ENCODE peak calls at places on chromosomes 12 and 14, in nine cellular contexts. One of them, this sample, is unnamed.

GRCh38 chr14:68458840-68459469 is 333.9 kb downstream of the ZFP36L1 start:
- DNase-seq in naive thymus-derived CD8-positive, alpha-beta T cell: no peak
- DNase-seq in germinal center: no peak
- DNase-seq in Ammon's horn: peak; percentile 32
- DNase-seq in stimulated activated CD4-positive, alpha-beta T cell treated with anti-CD3 and anti-CD28 coated beads, TNF-alpha, amount 100 ng/mL, for 4 hours: no peak
- DNase-seq in RPMI7951: peak; percentile 100
- DNase-seq in endothelial cell of umbilical vein: peak; percentile 98
- DNase-seq in OCI-LY7: no peak
- DNase-seq in T-cell: no peak
- DNase-seq in this sample: peak; percentile 92

GRCh38 chr12:57129311-57130288 is 1.3 kb downstream of the LRP1 start:
- DNase-seq in naive thymus-derived CD8-positive, alpha-beta T cell: no peak
- DNase-seq in germinal center: no peak
- DNase-seq in Ammon's horn: no peak
- DNase-seq in stimulated activated CD4-positive, alpha-beta T cell treated with anti-CD3 and anti-CD28 coated beads, TNF-alpha, amount 100 ng/mL, for 4 hours: no peak
- DNase-seq in RPMI7951: no peak
- DNase-seq in endothelial cell of umbilical vein: no peak
- DNase-seq in OCI-LY7: no peak
- DNase-seq in T-cell: no peak
- DNase-seq in this sample: no peak

GRCh38 chr14:100858838-100859220 is 32.9 kb downstream of the MEG3 start:
- DNase-seq in naive thymus-derived CD8-positive, alpha-beta T cell: no peak
- DNase-seq in germinal center: no peak
- DNase-seq in Ammon's horn: no peak
- DNase-seq in stimulated activated CD4-positive, alpha-beta T cell treated with anti-CD3 and anti-CD28 coated beads, TNF-alpha, amount 100 ng/mL, for 4 hours: no peak
- DNase-seq in RPMI7951: no peak
- DNase-seq in endothelial cell of umbilical vein: no peak
- DNase-seq in OCI-LY7: no peak
- DNase-seq in T-cell: no peak
- DNase-seq in this sample: no peak

GRCh38 chr14:50045837-50046236 is 70.5 kb downstream of the VCPKMT start:
- DNase-seq in naive thymus-derived CD8-positive, alpha-beta T cell: no peak
- DNase-seq in germinal center: no peak
- DNase-seq in Ammon's horn: no peak
- DNase-seq in stimulated activated CD4-positive, alpha-beta T cell treated with anti-CD3 and anti-CD28 coated beads, TNF-alpha, amount 100 ng/mL, for 4 hours: no peak
- DNase-seq in RPMI7951: no peak
- DNase-seq in endothelial cell of umbilical vein: no peak
- DNase-seq in OCI-LY7: no peak
- DNase-seq in T-cell: no peak
- DNase-seq in this sample: no peak

GRCh38 chr12:15808250-15808971 is 19.2 kb upstream of the EPS8 start:
- DNase-seq in naive thymus-derived CD8-positive, alpha-beta T cell: no peak
- DNase-seq in germinal center: no peak
- DNase-seq in Ammon's horn: no peak
- DNase-seq in stimulated activated CD4-positive, alpha-beta T cell treated with anti-CD3 and anti-CD28 coated beads, TNF-alpha, amount 100 ng/mL, for 4 hours: no peak
- DNase-seq in RPMI7951: no peak
- DNase-seq in endothelial cell of umbilical vein: peak; percentile 40
- DNase-seq in OCI-LY7: no peak
- DNase-seq in T-cell: no peak
- DNase-seq in this sample: no peak

GRCh38 chr12:91804533-91804932 is 341.1 kb downstream of the BTG1 start:
- DNase-seq in naive thymus-derived CD8-positive, alpha-beta T cell: no peak
- DNase-seq in germinal center: no peak
- DNase-seq in Ammon's horn: no peak
- DNase-seq in stimulated activated CD4-positive, alpha-beta T cell treated with anti-CD3 and anti-CD28 coated beads, TNF-alpha, amount 100 ng/mL, for 4 hours: no peak
- DNase-seq in RPMI7951: no peak
- DNase-seq in endothelial cell of umbilical vein: no peak
- DNase-seq in OCI-LY7: no peak
- DNase-seq in T-cell: no peak
- DNase-seq in this sample: no peak

GRCh38 chr14:32611752-32612151 is 282.7 kb downstream of the AKAP6 start:
- DNase-seq in naive thymus-derived CD8-positive, alpha-beta T cell: no peak
- DNase-seq in germinal center: no peak
- DNase-seq in Ammon's horn: no peak
- DNase-seq in stimulated activated CD4-positive, alpha-beta T cell treated with anti-CD3 and anti-CD28 coated beads, TNF-alpha, amount 100 ng/mL, for 4 hours: no peak
- DNase-seq in RPMI7951: peak; percentile 91
- DNase-seq in endothelial cell of umbilical vein: no peak
- DNase-seq in OCI-LY7: no peak
- DNase-seq in T-cell: no peak
- DNase-seq in this sample: peak; percentile 51

GRCh38 chr14:50351016-50351415 is 38.9 kb downstream of the DMAC2L start:
- DNase-seq in naive thymus-derived CD8-positive, alpha-beta T cell: no peak
- DNase-seq in germinal center: no peak
- DNase-seq in Ammon's horn: no peak
- DNase-seq in stimulated activated CD4-positive, alpha-beta T cell treated with anti-CD3 and anti-CD28 coated beads, TNF-alpha, amount 100 ng/mL, for 4 hours: no peak
- DNase-seq in RPMI7951: no peak
- DNase-seq in endothelial cell of umbilical vein: peak; percentile 59
- DNase-seq in OCI-LY7: no peak
- DNase-seq in T-cell: no peak
- DNase-seq in this sample: no peak

GRCh38 chr12:76568130-76568529 is 8.6 kb upstream of the OSBPL8 start:
- DNase-seq in naive thymus-derived CD8-positive, alpha-beta T cell: no peak
- DNase-seq in germinal center: no peak
- DNase-seq in Ammon's horn: no peak
- DNase-seq in stimulated activated CD4-positive, alpha-beta T cell treated with anti-CD3 and anti-CD28 coated beads, TNF-alpha, amount 100 ng/mL, for 4 hours: no peak
- DNase-seq in RPMI7951: no peak
- DNase-seq in endothelial cell of umbilical vein: no peak
- DNase-seq in OCI-LY7: no peak
- DNase-seq in T-cell: no peak
- DNase-seq in this sample: no peak

GRCh38 chr14:55838529-55839052 is 258.6 kb downstream of the KTN1 start:
- DNase-seq in naive thymus-derived CD8-positive, alpha-beta T cell: no peak
- DNase-seq in germinal center: no peak
- DNase-seq in Ammon's horn: no peak
- DNase-seq in stimulated activated CD4-positive, alpha-beta T cell treated with anti-CD3 and anti-CD28 coated beads, TNF-alpha, amount 100 ng/mL, for 4 hours: no peak
- DNase-seq in RPMI7951: no peak
- DNase-seq in endothelial cell of umbilical vein: no peak
- DNase-seq in OCI-LY7: no peak
- DNase-seq in T-cell: no peak
- DNase-seq in this sample: no peak

GRCh38 chr12:1760566-1761382 is 59.6 kb upstream of the LRTM2 start:
- DNase-seq in naive thymus-derived CD8-positive, alpha-beta T cell: no peak
- DNase-seq in germinal center: no peak
- DNase-seq in Ammon's horn: no peak
- DNase-seq in stimulated activated CD4-positive, alpha-beta T cell treated with anti-CD3 and anti-CD28 coated beads, TNF-alpha, amount 100 ng/mL, for 4 hours: no peak
- DNase-seq in RPMI7951: peak; percentile 88
- DNase-seq in endothelial cell of umbilical vein: peak; percentile 46
- DNase-seq in OCI-LY7: no peak
- DNase-seq in T-cell: no peak
- DNase-seq in this sample: no peak

GRCh38 chr12:69908208-69908607 is 83.2 kb downstream of the MYRFL start:
- DNase-seq in naive thymus-derived CD8-positive, alpha-beta T cell: no peak
- DNase-seq in germinal center: no peak
- DNase-seq in Ammon's horn: no peak
- DNase-seq in stimulated activated CD4-positive, alpha-beta T cell treated with anti-CD3 and anti-CD28 coated beads, TNF-alpha, amount 100 ng/mL, for 4 hours: no peak
- DNase-seq in RPMI7951: no peak
- DNase-seq in endothelial cell of umbilical vein: peak; percentile 97
- DNase-seq in OCI-LY7: no peak
- DNase-seq in T-cell: no peak
- DNase-seq in this sample: no peak

GRCh38 chr14:73634333-73634833 is 10.4 kb upstream of the DNAL1 start:
- DNase-seq in naive thymus-derived CD8-positive, alpha-beta T cell: no peak
- DNase-seq in germinal center: no peak
- DNase-seq in Ammon's horn: peak; percentile 43
- DNase-seq in stimulated activated CD4-positive, alpha-beta T cell treated with anti-CD3 and anti-CD28 coated beads, TNF-alpha, amount 100 ng/mL, for 4 hours: no peak
- DNase-seq in RPMI7951: no peak
- DNase-seq in endothelial cell of umbilical vein: peak; percentile 29
- DNase-seq in OCI-LY7: no peak
- DNase-seq in T-cell: no peak
- DNase-seq in this sample: no peak

GRCh38 chr14:31945701-31946100 is 131.4 kb upstream of the ARHGAP5 start:
- DNase-seq in naive thymus-derived CD8-positive, alpha-beta T cell: no peak
- DNase-seq in germinal center: no peak
- DNase-seq in Ammon's horn: no peak
- DNase-seq in stimulated activated CD4-positive, alpha-beta T cell treated with anti-CD3 and anti-CD28 coated beads, TNF-alpha, amount 100 ng/mL, for 4 hours: no peak
- DNase-seq in RPMI7951: no peak
- DNase-seq in endothelial cell of umbilical vein: no peak
- DNase-seq in OCI-LY7: no peak
- DNase-seq in T-cell: no peak
- DNase-seq in this sample: no peak